ENCODE peak calls at places on chromosome 19, in nine cellular contexts. N is CD4-positive, alpha-beta T cell; X is ascending aorta; C is esophagus squamous epithelium; J is cardiac muscle cell; I is mammary epithelial cell; F is heart right ventricle; D is Peyer's patch; L is effector memory CD4-positive, alpha-beta T cell. H is an unnamed sample. For H3K27me3, the result is how much of the 10 kb centered on the place peaks cover.

GRCh38 chr19:10501971-10502523 is 1.1 kb downstream of the KEAP1 start:
- DNase-seq in X (no peak), J (peak), D (peak), I (no peak), L (no peak), C (no peak), N (peak), F (peak), H (peak)

GRCh38 chr19:42199440-42200115 is 17.9 kb downstream of the DEDD2 start:
- DNase-seq in L (peak), C (no peak), I (peak), X (no peak), N (no peak), J (no peak), D (peak), F (peak), H (peak)

GRCh38 chr19:54023191-54023590 is 31.8 kb downstream of the CACNG6 start:
- DNase-seq in X (no peak), F (no peak), J (no peak), D (no peak), C (no peak), I (no peak), L (no peak), N (no peak), H (no peak)

GRCh38 chr19:31160346-31160926 is 188.8 kb downstream of the TSHZ3 start:
- DNase-seq in C (no peak), I (no peak), D (no peak), F (no peak), X (no peak), L (no peak), N (no peak), J (no peak), H (no peak)

GRCh38 chr19:36573948-36574726 is 1.0 kb upstream of the ZNF529 start:
- DNase-seq in X (no peak), N (no peak), I (peak), F (no peak), J (peak), C (no peak), L (no peak), D (no peak), H (no peak)

GRCh38 chr19:46841458-46842083 is 9.1 kb downstream of the AP2S1 start:
- DNase-seq in I (peak), L (no peak), N (no peak), X (no peak), C (no peak), J (peak), F (peak), D (no peak), H (no peak)

GRCh38 chr19:55376381-55376933 is at the start of gene TMEM190:
- DNase-seq in L (no peak), I (peak), J (no peak), F (no peak), N (no peak), D (no peak), C (no peak), X (no peak), H (no peak)

GRCh38 chr19:49017666-49018351 is 918 bp upstream of the LHB start:
- DNase-seq in F (peak), N (peak), I (no peak), X (no peak), D (peak), J (peak), L (peak), C (no peak), H (peak)

GRCh38 chr19:41995959-41996797 is 2.1 kb upstream of the ATP1A3 start:
- DNase-seq in X (no peak), L (no peak), D (no peak), F (no peak), J (no peak), I (no peak), N (no peak), C (no peak), H (no peak)

GRCh38 chr19:8561071-8561764 is 16.0 kb downstream of the MYO1F start:
- DNase-seq in X (no peak), L (no peak), F (no peak), D (no peak), J (no peak), C (no peak), I (no peak), N (no peak), H (no peak)

GRCh38 chr19:7869453-7869909 is 4.7 kb downstream of the PRR36 start:
- DNase-seq in I (peak), F (peak), N (peak), D (peak), X (no peak), L (peak), J (peak), C (no peak), H (peak)

GRCh38 chr19:18263324-18264215 is 10.7 kb downstream of the IQCN start:
- DNase-seq in C (no peak), X (no peak), F (no peak), D (no peak), L (no peak), N (no peak), J (no peak), I (no peak), H (no peak)

GRCh38 chr19:10290876-10291553 is 1.3 kb downstream of the ICAM5 start:
- DNase-seq in D (peak), I (peak), N (peak), J (peak), F (no peak), X (no peak), L (peak), C (no peak), H (no peak)

GRCh38 chr19:6767357-6768235 is at the start of gene SH2D3A:
- DNase-seq in I (peak), L (peak), D (peak), C (peak), J (peak), N (peak), F (peak), X (peak), H (peak)

GRCh38 chr19:45283443-45284033 is 32.5 kb downstream of the MARK4 start:
- DNase-seq in X (no peak), F (no peak), D (no peak), J (no peak), I (no peak), L (no peak), N (no peak), C (no peak), H (peak)

GRCh38 chr19:15291089-15291488 is 41.2 kb downstream of the BRD4 start:
- DNase-seq in I (peak), X (no peak), D (no peak), F (no peak), N (no peak), L (no peak), J (no peak), C (no peak), H (no peak)

GRCh38 chr19:2449019-2449418 is 7.7 kb downstream of the LMNB2 start:
- DNase-seq in J (no peak), D (no peak), I (no peak), F (no peak), N (no peak), L (no peak), C (no peak), X (no peak), H (no peak)

GRCh38 chr19:46133777-46134231 is 9.3 kb upstream of the IGFL3 start:
- DNase-seq in N (no peak), L (no peak), J (no peak), F (no peak), C (no peak), X (no peak), D (no peak), I (no peak), H (no peak)

GRCh38 chr19:58428617-58429016 is 11.3 kb downstream of the ZNF132 start:
- DNase-seq in F (no peak), C (no peak), J (no peak), L (no peak), X (no peak), I (peak), N (no peak), D (no peak), H (no peak)

GRCh38 chr19:54518844-54519243 is 16.2 kb downstream of the LAIR2 start:
- DNase-seq in J (no peak), X (no peak), D (no peak), N (no peak), L (no peak), F (peak), I (peak), C (no peak), H (no peak)

GRCh38 chr19:49472936-49473335 is 1.1 kb upstream of the FLT3LG start:
- DNase-seq in L (no peak), I (no peak), N (no peak), J (no peak), F (no peak), C (no peak), D (no peak), X (no peak), H (no peak)

GRCh38 chr19:48342841-48343540 is 17.6 kb downstream of the EMP3 start:
- DNase-seq in F (no peak), I (peak), J (no peak), X (no peak), C (no peak), L (no peak), N (no peak), D (no peak), H (peak)

GRCh38 chr19:18408053-18408476 is 10.6 kb upstream of the LRRC25 start:
- DNase-seq in I (no peak), J (no peak), C (no peak), L (no peak), D (peak), X (no peak), F (peak), N (no peak), H (peak)

GRCh38 chr19:8641908-8642547 is 11.6 kb downstream of the NFILZ start:
- DNase-seq in F (no peak), C (no peak), D (no peak), N (no peak), L (no peak), J (peak), X (no peak), I (peak), H (peak)

GRCh38 chr19:8611391-8611883 is 922 bp upstream of the ADAMTS10 start:
- DNase-seq in D (no peak), C (no peak), F (no peak), X (no peak), I (no peak), L (no peak), N (no peak), J (no peak), H (no peak)

GRCh38 chr19:6352381-6353165 is 8.8 kb upstream of the CLPP start:
- DNase-seq in C (no peak), D (no peak), I (peak), X (no peak), N (no peak), L (no peak), F (no peak), J (no peak), H (no peak)

GRCh38 chr19:12052057-12052570 is 647 bp downstream of the ZNF878 start:
- DNase-seq in L (no peak), D (no peak), J (no peak), F (no peak), I (peak), C (no peak), X (no peak), N (no peak), H (no peak)

GRCh38 chr19:8681345-8682021 is 17.1 kb downstream of the ACTL9 start:
- DNase-seq in N (no peak), J (no peak), C (no peak), F (no peak), I (no peak), L (no peak), X (no peak), D (no peak), H (no peak)

GRCh38 chr19:29045708-29046107 is 167.2 kb downstream of the UQCRFS1 start:
- DNase-seq in D (no peak), F (no peak), C (no peak), J (no peak), I (no peak), L (no peak), X (no peak), N (no peak), H (no peak)
- H3K27me3 ChIP-seq in D (under half), F (under half), C (under half), J (under half), I (under half), L (under half), X (under half), N (under half), H (under half)

DNA sequence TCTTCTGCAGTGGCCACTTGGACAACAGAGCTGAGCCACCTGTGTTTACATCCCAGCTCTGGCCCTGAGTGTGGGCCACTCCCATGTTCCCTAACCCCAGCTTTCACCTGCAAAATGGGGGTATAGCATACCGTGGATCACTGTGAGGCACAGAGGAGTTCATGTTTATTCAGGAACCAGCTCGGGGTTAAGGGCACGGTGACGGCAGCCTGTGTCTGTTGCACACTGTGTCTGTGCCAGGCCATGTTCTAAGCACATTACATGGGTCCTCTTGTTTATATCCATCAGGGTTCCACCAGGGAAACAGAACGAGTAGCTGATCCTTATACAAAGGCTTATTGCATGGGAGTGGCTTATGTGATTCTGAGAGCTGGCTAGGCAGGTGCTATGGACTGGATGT is 14.0 kb upstream of the IGLON5 start:
- DNase-seq in X (no peak), N (no peak), J (no peak), C (no peak), F (no peak), I (no peak), L (no peak), D (no peak), H (no peak)
- H3K27me3 ChIP-seq in X (under half), N (under half), J (under half), C (under half), F (half or more), I (under half), L (under half), D (under half), H (under half)

DNA sequence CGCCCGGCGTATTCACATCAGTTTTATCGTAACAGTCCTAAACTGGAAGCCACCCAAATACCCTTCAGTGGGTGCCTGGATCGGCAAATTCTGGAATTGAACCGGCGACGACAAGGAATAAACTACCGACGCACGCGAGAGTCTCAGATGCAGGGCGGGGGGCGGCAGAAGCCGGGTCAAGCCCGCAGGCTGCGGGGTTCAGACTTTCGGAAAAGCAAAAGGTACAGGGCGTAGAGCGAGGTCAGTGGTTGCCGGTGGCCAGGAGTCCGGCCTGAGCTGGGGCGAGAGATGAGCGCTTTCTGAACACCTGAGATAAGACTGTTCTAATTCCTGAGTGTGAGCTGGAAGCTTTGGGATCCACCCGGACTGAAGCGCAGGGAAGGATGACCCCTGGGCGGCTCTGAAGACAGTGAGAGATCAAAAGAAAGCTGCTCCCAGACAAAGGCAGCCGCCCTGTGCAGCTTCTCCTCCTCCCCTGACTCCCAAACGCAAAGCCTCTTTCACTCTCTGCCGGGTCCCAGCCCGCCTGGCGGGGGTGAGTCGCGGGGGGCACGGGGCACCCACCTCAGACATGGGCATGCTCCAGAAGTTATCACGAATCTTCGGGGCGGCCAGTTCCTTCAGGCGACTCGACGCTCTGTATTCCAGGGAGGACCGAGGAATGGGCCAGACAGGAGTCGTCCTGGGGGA is 26.2 kb upstream of the MIER2 start:
- DNase-seq in D (no peak), X (no peak), C (no peak), L (no peak), J (no peak), I (no peak), F (no peak), N (no peak), H (no peak)
- H3K27me3 ChIP-seq in D (under half), X (under half), C (under half), L (under half), J (under half), I (under half), F (half or more), N (under half), H (under half)

GRCh38 chr19:3696660-3696995 is 3.6 kb downstream of the PIP5K1C start:
- DNase-seq in I (no peak), F (no peak), L (no peak), N (no peak), C (no peak), D (no peak), X (no peak), J (no peak), H (no peak)

GRCh38 chr19:3694361-3695123 is 5.7 kb downstream of the PIP5K1C start:
- DNase-seq in I (no peak), N (no peak), J (no peak), L (no peak), D (no peak), X (no peak), F (no peak), C (no peak), H (no peak)

GRCh38 chr19:3697094-3697493 is 3.2 kb downstream of the PIP5K1C start:
- DNase-seq in C (no peak), X (no peak), D (no peak), J (no peak), L (no peak), F (no peak), N (no peak), I (no peak), H (no peak)

GRCh38 chr19:3695986-3696659 is 4.1 kb downstream of the PIP5K1C start:
- DNase-seq in I (no peak), C (no peak), L (no peak), J (no peak), D (no peak), N (no peak), F (no peak), X (no peak), H (no peak)

GRCh38 chr19:3695124-3695733 is 5.0 kb downstream of the PIP5K1C start:
- DNase-seq in D (no peak), C (no peak), X (no peak), N (no peak), J (no peak), L (no peak), F (no peak), I (no peak), H (no peak)
- H3K27me3 ChIP-seq in D (under half), C (under half), X (under half), N (under half), J (under half), L (under half), F (under half), I (under half), H (under half)

DNA sequence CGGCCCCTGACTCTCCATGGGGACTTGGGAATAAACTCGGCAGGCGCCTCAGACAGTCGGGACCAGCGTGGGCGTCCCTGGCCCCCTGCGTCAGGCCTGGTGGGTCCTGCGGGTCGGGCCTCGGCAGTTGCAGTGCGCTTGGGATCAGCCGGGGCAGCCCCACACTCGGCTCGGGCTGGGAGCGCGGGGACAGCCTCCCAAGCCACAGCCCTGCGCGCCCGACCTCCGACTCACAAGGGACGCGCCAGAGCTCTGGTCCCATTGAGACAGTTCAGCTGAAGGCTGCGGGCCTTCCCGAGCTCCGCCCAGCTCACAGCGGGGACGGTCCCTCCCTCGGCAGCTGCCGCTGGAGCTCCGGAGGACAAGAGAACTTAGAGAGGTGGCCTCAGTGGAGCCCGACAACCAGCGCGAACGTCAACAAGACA is 45.7 kb upstream of the ZNF730 start:
- DNase-seq in C (no peak), J (no peak), I (no peak), F (peak), N (no peak), D (no peak), L (no peak), X (no peak), H (no peak)
- H3K27me3 ChIP-seq in C (under half), J (under half), I (under half), F (under half), N (under half), D (under half), L (under half), X (under half), H (under half)

GRCh38 chr19:38678217-38678890 is 30.9 kb downstream of the ACTN4 start:
- DNase-seq in F (no peak), L (no peak), I (no peak), C (no peak), D (no peak), N (no peak), X (no peak), J (no peak), H (no peak)
- H3K27me3 ChIP-seq in F (under half), L (under half), I (under half), C (under half), D (under half), N (under half), X (under half), J (under half), H (under half)

GRCh38 chr19:33269016-33269415 is 33.3 kb downstream of the CEBPA start:
- DNase-seq in D (no peak), F (no peak), I (no peak), C (no peak), X (no peak), J (no peak), L (no peak), N (no peak), H (no peak)
- H3K27me3 ChIP-seq in D (under half), F (under half), I (under half), C (under half), X (under half), J (under half), L (under half), N (under half), H (under half)

GRCh38 chr19:5058456-5059190 is 89.7 kb downstream of the KDM4B start:
- DNase-seq in C (no peak), F (no peak), D (no peak), X (no peak), I (peak), J (no peak), L (no peak), N (no peak), H (no peak)

GRCh38 chr19:5059191-5059579 is 90.3 kb downstream of the KDM4B start:
- DNase-seq in F (no peak), X (no peak), I (no peak), L (no peak), J (no peak), C (no peak), D (no peak), N (no peak), H (no peak)

GRCh38 chr19:5057860-5058259 is 88.9 kb downstream of the KDM4B start:
- DNase-seq in L (no peak), C (no peak), F (no peak), X (no peak), N (no peak), J (peak), D (no peak), I (peak), H (no peak)

GRCh38 chr19:5060591-5061339 is 91.9 kb downstream of the KDM4B start:
- DNase-seq in L (no peak), J (no peak), X (no peak), C (no peak), N (no peak), F (no peak), D (no peak), I (no peak), H (no peak)

DNA sequence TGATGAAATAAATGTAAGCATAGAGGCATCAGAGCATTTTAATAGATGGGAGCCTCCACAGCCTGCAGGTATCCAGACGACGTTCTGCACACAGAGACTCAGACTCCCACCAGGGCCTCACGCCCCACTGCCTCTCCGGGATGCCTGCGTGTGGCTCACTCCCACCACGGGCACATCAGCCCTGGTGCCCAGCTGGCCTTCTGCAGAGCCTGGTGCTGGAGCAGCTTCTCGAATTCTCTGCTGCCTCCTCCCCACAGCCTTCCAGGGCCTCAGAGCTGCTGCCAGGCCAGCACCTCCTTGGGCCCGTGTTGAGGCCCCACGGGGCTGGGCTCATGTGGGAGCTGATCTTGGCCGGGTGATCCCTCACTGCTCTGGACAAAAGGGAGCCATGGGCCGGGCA is 90.9 kb downstream of the KDM4B start:
- DNase-seq in L (no peak), C (no peak), I (no peak), N (no peak), D (no peak), F (no peak), X (no peak), J (no peak), H (no peak)
- H3K27me3 ChIP-seq in L (under half), C (under half), I (under half), N (under half), D (under half), F (under half), X (under half), J (under half), H (under half)